ENCODE peak calls at places on chromosomes 12 and 14, in six cellular contexts. R is CD8-positive, alpha-beta T cell; M is A549; B is trophoblast cell; H is ovary; D is tibial artery. Q is an unnamed sample.

GRCh38 chr12:20492251-20492728 is 124.0 kb downstream of the PDE3A start:
- DNase-seq in M (peak; percentile 21), H (no peak), B (no peak), R (no peak), D (no peak), Q (no peak)

GRCh38 chr14:24911324-24912095 is 138.4 kb downstream of the STXBP6 start:
- DNase-seq in M (no peak), B (no peak), H (no peak), D (no peak), R (no peak), Q (peak; percentile 27)

GRCh38 chr14:61493239-61493638 is 171.9 kb downstream of the PRKCH start:
- DNase-seq in M (no peak), R (no peak), B (peak; percentile 61), D (no peak), H (no peak), Q (no peak)

GRCh38 chr14:23544511-23545447 is 6.8 kb downstream of the ZFHX2 start:
- DNase-seq in M (no peak), R (no peak), D (no peak), H (no peak), B (no peak), Q (peak; percentile 82)

GRCh38 chr12:115943310-115943629 is 334.2 kb downstream of the MED13L start:
- DNase-seq in D (no peak), B (no peak), H (no peak), R (no peak), M (no peak), Q (no peak)

GRCh38 chr12:14928946-14929345 is 9.4 kb downstream of the ERP27 start:
- DNase-seq in D (no peak), H (no peak), R (no peak), M (no peak), B (peak; percentile 93), Q (no peak)

GRCh38 chr14:63012171-63012570 is 33.1 kb downstream of the KCNH5 start:
- DNase-seq in B (peak; percentile 46), D (no peak), M (no peak), H (no peak), R (no peak), Q (no peak)

GRCh38 chr12:54300732-54301427 is at the start of gene NFE2:
- DNase-seq in R (no peak), D (no peak), M (peak; percentile 63), B (peak; percentile 90), H (peak; percentile 24), Q (peak; percentile 45)

GRCh38 chr14:29716150-29716549 is 211.5 kb downstream of the PRKD1 start:
- DNase-seq in R (no peak), D (no peak), B (no peak), H (no peak), M (no peak), Q (no peak)

GRCh38 chr12:92136883-92137582 is 8.6 kb downstream of the BTG1 start:
- DNase-seq in B (no peak), M (peak; percentile 45), R (no peak), D (no peak), H (no peak), Q (no peak)

GRCh38 chr12:124053855-124054254 is 80.8 kb downstream of the ZNF664 start:
- DNase-seq in M (peak; percentile 44), D (no peak), R (no peak), H (peak; percentile 78), B (peak; percentile 24), Q (peak; percentile 83)

GRCh38 chr12:21221778-21222177 is 90.8 kb downstream of the SLCO1B1 start:
- DNase-seq in M (no peak), B (no peak), R (no peak), H (no peak), D (no peak), Q (no peak)

GRCh38 chr14:69612014-69612758 is 790 bp downstream of the SUSD6 start:
- DNase-seq in M (peak; percentile 27), R (peak; percentile 26), B (no peak), D (no peak), H (peak; percentile 35), Q (peak; percentile 69)

GRCh38 chr14:72916174-72916573 is 10.1 kb upstream of the DCAF4 start:
- DNase-seq in H (no peak), D (no peak), B (no peak), M (no peak), R (no peak), Q (no peak)

GRCh38 chr14:72921396-72921795 is 4.9 kb upstream of the DCAF4 start:
- DNase-seq in R (no peak), H (no peak), B (no peak), M (no peak), D (no peak), Q (no peak)

GRCh38 chr14:72924332-72924731 is 1.9 kb upstream of the DCAF4 start:
- DNase-seq in D (peak; percentile 70), M (no peak), B (peak; percentile 90), H (no peak), R (no peak), Q (peak; percentile 83)

GRCh38 chr14:72917420-72917819 is 8.8 kb upstream of the DCAF4 start:
- DNase-seq in B (no peak), M (no peak), D (no peak), H (no peak), R (no peak), Q (no peak)

GRCh38 chr14:72920008-72920407 is 6.3 kb upstream of the DCAF4 start:
- DNase-seq in H (no peak), R (no peak), B (no peak), M (no peak), D (no peak), Q (no peak)
- H3K4me1 ChIP-seq in H (no peaks in the 10 kb centered on the region), R (no peaks in the 10 kb centered on the region), B (peaks cover 3% of the 10 kb centered on the region), M (peaks cover 8% of the 10 kb centered on the region), D (peaks cover 32% of the 10 kb centered on the region), Q (no peaks in the 10 kb centered on the region)

GRCh38 chr12:40692617-40693502 is 621 bp downstream of the CNTN1 start:
- DNase-seq in D (no peak), H (peak; percentile 46), R (no peak), M (peak; percentile 36), B (no peak), Q (peak; percentile 15)
- H3K4me3 ChIP-seq in D (peak overlapping the region; percentile 58), H (peak overlapping the region; percentile 55), R (no peak overlapping the region), M (peak overlapping the region; percentile 91), B (peak overlapping the region; percentile 69), Q (peak overlapping the region; percentile 51)

GRCh38 chr14:91417983-91418386 is 365 bp upstream of the CCDC88C start:
- DNase-seq in B (no peak), D (no peak), R (peak; percentile 59), H (no peak), M (peak; percentile 41), Q (no peak)

GRCh38 chr14:91419451-91419850 is 1.8 kb upstream of the CCDC88C start:
- DNase-seq in B (peak; percentile 17), H (no peak), D (no peak), M (no peak), R (no peak), Q (no peak)

GRCh38 chr14:91418387-91419043 is 895 bp upstream of the CCDC88C start:
- DNase-seq in D (no peak), M (peak; percentile 52), H (peak; percentile 56), B (peak; percentile 89), R (peak; percentile 77), Q (peak; percentile 87)

GRCh38 chr14:91417134-91417982 is at the start of gene CCDC88C:
- DNase-seq in B (peak; percentile 35), H (no peak), D (no peak), R (peak; percentile 69), M (peak; percentile 66), Q (peak; percentile 62)

GRCh38 chr14:91419044-91419397 is 1.4 kb upstream of the CCDC88C start:
- DNase-seq in H (no peak), D (no peak), M (no peak), R (no peak), B (no peak), Q (no peak)
- H3K27ac ChIP-seq in H (no peak overlapping the region), D (no peak overlapping the region), M (no peak overlapping the region), R (peak overlapping the region; percentile 19), B (no peak overlapping the region), Q (no peak overlapping the region)

DNA sequence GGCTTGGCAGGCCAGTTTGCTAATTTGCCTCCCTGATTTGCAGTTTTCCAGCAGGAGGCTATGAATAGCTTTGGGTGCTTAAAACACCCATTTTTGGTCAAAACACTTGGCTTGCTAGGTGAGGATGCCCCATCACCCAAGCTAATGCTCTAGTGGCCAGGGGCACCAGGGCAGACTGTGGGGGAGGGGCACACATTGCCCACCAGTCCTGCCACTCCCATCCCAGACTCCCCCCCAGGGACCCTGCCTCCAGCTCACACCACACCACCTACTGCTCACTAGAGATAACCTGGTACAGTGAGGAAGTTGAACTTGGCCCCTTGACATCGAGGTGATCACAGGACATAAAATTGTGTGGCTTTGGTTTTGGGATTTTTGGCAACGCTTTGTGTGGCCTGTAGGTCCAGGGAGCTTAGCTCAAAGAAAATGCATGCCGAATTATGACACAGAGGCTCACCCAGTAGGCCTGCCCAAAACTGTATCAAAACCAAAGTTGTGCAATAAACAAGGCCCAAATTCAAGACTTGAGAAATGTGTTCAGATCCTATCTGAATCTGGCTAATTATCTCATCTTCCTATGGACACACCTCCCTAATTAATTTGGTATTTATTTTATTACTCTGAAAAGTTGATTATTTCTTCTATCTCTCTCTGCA is 4.3 kb downstream of the NUAK1 start:
- DNase-seq in M (no peak), D (no peak), R (no peak), H (peak; percentile 17), B (no peak), Q (no peak)
- H3K4me1 ChIP-seq in M (peaks cover 74% of the 10 kb centered on the region), D (peaks cover 71% of the 10 kb centered on the region), R (peaks cover 8% of the 10 kb centered on the region), H (peaks cover 24% of the 10 kb centered on the region), B (peaks cover 26% of the 10 kb centered on the region), Q (peaks cover 33% of the 10 kb centered on the region)

GRCh38 chr12:59070534-59070933 is 150.2 kb upstream of the LRIG3 start:
- DNase-seq in R (no peak), D (no peak), B (no peak), H (no peak), M (no peak), Q (no peak)
- H3K4me3 ChIP-seq in R (no peak overlapping the region), D (no peak overlapping the region), B (no peak overlapping the region), H (no peak overlapping the region), M (no peak overlapping the region), Q (no peak overlapping the region)

GRCh38 chr12:34598851-34599529 is 576.7 kb downstream of the ALG10 start:
- DNase-seq in H (no peak), R (no peak), M (no peak), B (no peak), D (peak; percentile 28), Q (no peak)

GRCh38 chr12:34598352-34598827 is 576.1 kb downstream of the ALG10 start:
- DNase-seq in R (no peak), H (no peak), M (no peak), D (peak; percentile 38), B (no peak), Q (no peak)

GRCh38 chr12:34600592-34601462 is 578.5 kb downstream of the ALG10 start:
- DNase-seq in D (peak; percentile 52), R (no peak), M (no peak), H (no peak), B (no peak), Q (no peak)

GRCh38 chr12:34601689-34602088 is 579.4 kb downstream of the ALG10 start:
- DNase-seq in D (peak; percentile 38), M (no peak), B (no peak), R (no peak), H (no peak), Q (no peak)

GRCh38 chr12:34599530-34600513 is 577.5 kb downstream of the ALG10 start:
- DNase-seq in H (no peak), D (peak; percentile 48), R (no peak), B (no peak), M (no peak), Q (no peak)
- H3K27ac ChIP-seq in H (no peak overlapping the region), D (no peak overlapping the region), R (no peak overlapping the region), B (no peak overlapping the region), M (no peak overlapping the region), Q (no peak overlapping the region)